ENCODE peak calls at places on chromosomes 13 and 19, in four cellular contexts. Y is T follicular helper cell, C is fibroblast of villous mesenchyme, W is fibroblast of the aortic adventitia. X is an unnamed sample.

GRCh38 chr13:75326173-75327131 is 155.5 kb downstream of the TBC1D4 start:
- DNase-seq in Y (peak), W (peak), C (peak), X (peak)

GRCh38 chr19:45424191-45425058 is 708 bp upstream of the ERCC1 start:
- DNase-seq in C (peak), Y (no peak), W (peak), X (peak)

GRCh38 chr13:93080587-93080986 is 146.0 kb upstream of the GPC6 start:
- DNase-seq in W (peak), Y (no peak), C (no peak), X (no peak)

GRCh38 chr13:40352385-40352778 is 314.1 kb downstream of the FOXO1 start:
- DNase-seq in Y (no peak), C (peak), W (peak), X (peak)

GRCh38 chr13:102405499-102406079 is 3.7 kb upstream of the FGF14 start:
- DNase-seq in W (peak), C (peak), Y (no peak), X (peak)

GRCh38 chr13:45718063-45718462 is 15.9 kb downstream of the CBY2 start:
- DNase-seq in Y (no peak), W (peak), C (peak), X (peak)

GRCh38 chr13:112073245-112074138 is 6.5 kb downstream of the SOX1 start:
- DNase-seq in C (no peak), W (no peak), Y (no peak), X (no peak)

GRCh38 chr19:58123354-58123753 is 25.3 kb upstream of the ZSCAN18 start:
- DNase-seq in C (no peak), W (no peak), Y (no peak), X (no peak)

GRCh38 chr13:68173111-68173510 is 943.0 kb upstream of the PCDH9 start:
- DNase-seq in W (no peak), Y (no peak), C (no peak), X (peak)

GRCh38 chr13:113622791-113623490 is 35.1 kb downstream of the ATP4B start:
- DNase-seq in W (no peak), C (no peak), Y (no peak), X (no peak)

GRCh38 chr13:110411316-110412105 is 104.4 kb downstream of the COL4A2 start:
- DNase-seq in Y (no peak), W (no peak), C (no peak), X (no peak)

GRCh38 chr19:57026476-57026875 is 93.3 kb upstream of the USP29 start:
- DNase-seq in C (no peak), W (no peak), Y (no peak), X (no peak)

GRCh38 chr13:28584873-28585317 is 74.0 kb upstream of the POMP start:
- DNase-seq in C (peak), W (peak), Y (no peak), X (peak)

GRCh38 chr13:46124531-46124966 is 19.7 kb upstream of the CPB2 start:
- DNase-seq in C (no peak), Y (no peak), W (no peak), X (no peak)

GRCh38 chr19:55098716-55099556 is 18.5 kb downstream of the PPP1R12C start:
- DNase-seq in W (no peak), C (no peak), Y (no peak), X (no peak)

GRCh38 chr13:98976338-98976737 is 1.5 kb downstream of the DOCK9 start:
- DNase-seq in Y (no peak), C (peak), W (peak), X (peak)

GRCh38 chr19:40348961-40349507 is 539 bp downstream of the PLD3 start:
- DNase-seq in W (peak), Y (no peak), C (peak), X (peak)

GRCh38 chr13:38697628-38698333 is 10.9 kb downstream of the FREM2 start:
- DNase-seq in C (no peak), Y (no peak), W (no peak), X (peak)

GRCh38 chr13:80979035-80979641 is 638.2 kb upstream of the SPRY2 start:
- DNase-seq in Y (no peak), C (peak), W (peak), X (peak)

GRCh38 chr13:46858776-46859175 is 38.1 kb downstream of the HTR2A start:
- DNase-seq in C (no peak), Y (no peak), W (no peak), X (peak)

GRCh38 chr13:46622918-46623256 is 69.9 kb downstream of the LRCH1 start:
- DNase-seq in C (peak), W (peak), Y (no peak), X (peak)

GRCh38 chr19:52217576-52217975 is 27.7 kb downstream of the PPP2R1A start:
- DNase-seq in Y (no peak), W (no peak), C (no peak), X (no peak)

GRCh38 chr19:17078038-17078919 is 2.7 kb downstream of the MYO9B start:
- DNase-seq in C (no peak), W (no peak), Y (no peak), X (no peak)

GRCh38 chr19:41601771-41602170 is 25.1 kb downstream of the CEACAM4 start:
- DNase-seq in W (no peak), C (no peak), Y (no peak), X (no peak)

GRCh38 chr19:47097396-47098217 is 16.0 kb downstream of the ZC3H4 start:
- DNase-seq in C (no peak), Y (no peak), W (peak), X (peak)

GRCh38 chr13:112715715-112716460 is 26.1 kb downstream of the ATP11A start:
- DNase-seq in W (no peak), C (no peak), Y (no peak), X (no peak)